ENCODE peak calls at places on chromosomes 7 and 10, in five cellular contexts. X is A549, D is K562, V is IMR-90, R is testis. W is an unnamed sample.
A peak's percentile ranks its signal among the peaks of the same experiment; 100 is the strongest.

GRCh38 chr10:88232029-88232895 is 350.9 kb downstream of the RNLS start:
- DNase-seq in D (no peak), X (no peak), V (no peak), R (peak; percentile 96), W (peak; percentile 75)

GRCh38 chr10:116070743-116071320 is 202.2 kb downstream of the GFRA1 start:
- DNase-seq in D (no peak), V (no peak), R (no peak), X (no peak), W (no peak)

GRCh38 chr7:81013036-81013435 is 94.2 kb upstream of the SEMA3C start:
- DNase-seq in V (peak; percentile 48), X (peak; percentile 66), R (no peak), D (no peak), W (no peak)

GRCh38 chr10:68668231-68668630 is 52.8 kb upstream of the CCAR1 start:
- DNase-seq in D (no peak), X (no peak), V (no peak), R (no peak), W (no peak)

GRCh38 chr7:11212080-11212711 is 238.5 kb downstream of the PHF14 start:
- DNase-seq in V (peak; percentile 66), X (peak; percentile 75), R (peak; percentile 72), D (peak; percentile 76), W (peak; percentile 54)

GRCh38 chr10:133442967-133443924 is 10.5 kb upstream of the SCART1 start:
- DNase-seq in R (no peak), V (no peak), X (no peak), D (no peak), W (no peak)

GRCh38 chr7:2725178-2726105 is 37.4 kb downstream of the AMZ1 start:
- DNase-seq in D (no peak), R (no peak), X (no peak), V (no peak), W (peak; percentile 17)

GRCh38 chr10:80444124-80444523 is 10.0 kb upstream of the TSPAN14 start:
- DNase-seq in D (no peak), X (no peak), R (no peak), V (no peak), W (no peak)

GRCh38 chr10:79049931-79050895 is 18.6 kb upstream of the ZMIZ1 start:
- DNase-seq in D (no peak), V (peak; percentile 22), R (no peak), X (no peak), W (no peak)

GRCh38 chr10:8049151-8049873 is 5.2 kb upstream of the GATA3 start:
- DNase-seq in D (no peak), V (no peak), R (no peak), X (peak; percentile 37), W (no peak)

GRCh38 chr7:73423519-73424485 is 9.8 kb upstream of the FZD9 start:
- DNase-seq in X (no peak), D (no peak), R (no peak), V (peak; percentile 26), W (no peak)

GRCh38 chr7:110766874-110767273 is 324.1 kb upstream of the LRRN3 start:
- DNase-seq in D (no peak), R (no peak), V (no peak), X (no peak), W (no peak)

GRCh38 chr10:9209105-9209798 is 1154.8 kb downstream of the GATA3 start:
- DNase-seq in V (peak; percentile 60), X (peak; percentile 68), R (peak; percentile 79), D (peak; percentile 67), W (peak; percentile 66)

GRCh38 chr7:123410273-123410928 is 124.0 kb downstream of the IQUB start:
- DNase-seq in R (peak; percentile 78), D (no peak), V (no peak), X (no peak), W (no peak)

GRCh38 chr10:122525788-122526187 is 34.8 kb upstream of the DMBT1 start:
- DNase-seq in X (peak; percentile 17), V (no peak), R (no peak), D (peak; percentile 4), W (no peak)

GRCh38 chr10:42753126-42753506 is 29.5 kb upstream of the BMS1 start:
- DNase-seq in R (peak; percentile 85), V (peak; percentile 55), D (peak; percentile 82), X (peak; percentile 75), W (peak; percentile 83)

GRCh38 chr7:144519900-144520299 is 116.4 kb upstream of the NOBOX start:
- DNase-seq in V (no peak), R (no peak), X (no peak), D (no peak), W (no peak)

GRCh38 chr7:49099587-49100326 is 175.4 kb downstream of the CDC14C start:
- DNase-seq in D (no peak), V (no peak), X (peak; percentile 3), R (no peak), W (no peak)

GRCh38 chr10:28951484-28951883 is 274.2 kb downstream of the BAMBI start:
- DNase-seq in V (no peak), X (no peak), D (no peak), R (no peak), W (no peak)

GRCh38 chr10:51156913-51157312 is 82.6 kb downstream of the PRKG1 start:
- DNase-seq in X (no peak), D (no peak), V (peak; percentile 75), R (no peak), W (no peak)

GRCh38 chr10:94500063-94500462 is 45.5 kb upstream of the HELLS start:
- DNase-seq in X (peak; percentile 36), D (peak; percentile 22), V (no peak), R (peak; percentile 25), W (no peak)

GRCh38 chr10:23095966-23096813 is 811 bp downstream of the MSRB2 start:
- DNase-seq in X (peak; percentile 34), V (peak; percentile 58), R (peak; percentile 48), D (peak; percentile 39), W (peak; percentile 37)

GRCh38 chr10:117552156-117552620 is 9.6 kb downstream of the EMX2 start:
- DNase-seq in X (no peak), R (no peak), D (no peak), V (no peak), W (no peak)

GRCh38 chr7:30476401-30477145 is 2.0 kb downstream of the NOD1 start:
- DNase-seq in V (no peak), R (no peak), D (no peak), X (no peak), W (no peak)

GRCh38 chr7:131904750-131905327 is 348.4 kb upstream of the PODXL start:
- DNase-seq in D (no peak), V (no peak), R (no peak), X (no peak), W (no peak)

GRCh38 chr10:61981460-61981859 is 80.0 kb downstream of the ARID5B start:
- DNase-seq in X (no peak), V (no peak), R (no peak), D (peak; percentile 29), W (no peak)

GRCh38 chr7:125355899-125356298 is 426.3 kb upstream of the POT1 start:
- DNase-seq in X (no peak), D (no peak), R (no peak), V (no peak), W (no peak)

GRCh38 chr7:21884496-21884895 is 61.2 kb downstream of the CDCA7L start:
- DNase-seq in D (no peak), V (no peak), X (no peak), R (no peak), W (no peak)

GRCh38 chr7:44381494-44382220 is 56.3 kb upstream of the CAMK2B start:
- DNase-seq in X (no peak), D (no peak), R (no peak), V (no peak), W (peak; percentile 10)

GRCh38 chr10:93300518-93300917 is 181.6 kb downstream of the MYOF start:
- DNase-seq in V (no peak), X (no peak), R (no peak), D (no peak), W (no peak)

GRCh38 chr7:35758421-35758820 is 42.4 kb upstream of the SEPTIN7 start:
- DNase-seq in V (no peak), D (peak; percentile 27), R (peak; percentile 23), X (peak; percentile 3), W (no peak)

GRCh38 chr7:50265968-50266694 is 38.4 kb upstream of the IKZF1 start:
- DNase-seq in V (no peak), X (no peak), D (no peak), R (no peak), W (no peak)

DNA sequence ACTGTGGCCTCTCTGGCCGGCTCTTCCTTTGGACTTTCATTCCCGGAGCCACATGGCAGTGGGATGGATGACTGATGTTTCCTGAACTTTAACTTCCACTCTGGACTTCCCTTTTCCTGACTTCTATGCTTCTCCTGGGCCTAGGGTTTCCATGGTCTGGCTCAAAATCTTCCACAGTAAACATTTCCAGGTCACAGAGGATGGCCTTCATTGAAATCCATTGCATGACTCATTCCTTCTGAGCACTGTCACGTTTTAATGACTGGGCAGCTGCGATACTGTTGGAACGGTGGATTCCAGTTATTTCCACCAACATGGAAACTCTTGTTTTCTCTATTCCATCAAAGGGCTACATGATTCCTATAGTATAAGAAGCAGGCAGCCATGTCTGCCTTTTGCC is 24.4 kb upstream of the ZNF273 start:
- DNase-seq in R (no peak), X (no peak), V (no peak), D (no peak), W (no peak)
- TF ChIP-seq POLR2A in R (no peak), X (no peak), V (no peak), D (no peak), W (no peak)

GRCh38 chr10:14669576-14669975 is 105.1 kb downstream of the FAM107B start:
- DNase-seq in R (no peak), D (no peak), X (peak; percentile 24), V (no peak), W (no peak)
- H3K27ac ChIP-seq in R (no peak overlapping the region), D (no peak overlapping the region), X (peak overlapping the region; percentile 63), V (no peak overlapping the region), W (no peak overlapping the region)

DNA sequence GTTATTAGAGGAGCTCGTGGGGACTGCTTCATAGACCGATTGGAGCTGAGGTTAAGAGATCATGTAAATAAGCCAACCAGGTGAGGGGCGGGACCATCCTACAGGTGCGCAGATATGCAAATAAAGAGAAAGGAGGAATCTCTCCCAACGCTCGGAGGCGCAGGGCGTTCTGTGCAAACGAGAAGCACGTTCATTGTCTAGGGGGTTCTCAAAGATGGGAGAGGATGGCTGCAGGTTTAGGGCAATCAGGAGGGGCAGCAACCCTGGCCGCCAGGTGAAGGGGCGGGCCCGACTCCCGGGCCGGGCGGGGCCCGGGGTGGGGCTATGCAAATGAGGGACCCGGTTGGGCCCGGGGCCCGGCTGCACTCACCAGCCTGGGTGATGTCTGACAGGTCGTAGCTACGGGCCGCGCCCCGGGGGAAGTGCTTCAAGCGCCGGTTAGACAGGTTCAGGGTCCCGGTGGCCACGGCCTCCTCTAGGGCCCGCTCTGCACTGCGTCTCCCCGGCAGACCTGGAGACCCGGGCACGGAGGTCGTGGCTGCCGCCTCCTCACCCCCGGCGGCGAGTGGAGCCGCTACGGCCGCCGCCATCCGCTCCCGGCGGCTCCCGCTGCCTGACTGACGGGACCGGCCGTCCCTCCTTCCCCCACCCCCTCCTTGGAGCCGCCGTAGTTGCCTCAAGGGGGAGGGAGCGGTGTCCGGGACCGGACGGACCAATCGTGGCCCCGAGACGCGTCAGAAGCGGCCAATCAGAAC is at the start of gene LRCH4:
- DNase-seq in V (no peak), D (peak; percentile 70), X (peak; percentile 42), R (peak; percentile 70), W (peak; percentile 73)
- TF ChIP-seq POLR2A in V (peak; percentile 98), D (peak; percentile 99), X (peak; percentile 97), R (peak; percentile 95), W (no peak)

DNA sequence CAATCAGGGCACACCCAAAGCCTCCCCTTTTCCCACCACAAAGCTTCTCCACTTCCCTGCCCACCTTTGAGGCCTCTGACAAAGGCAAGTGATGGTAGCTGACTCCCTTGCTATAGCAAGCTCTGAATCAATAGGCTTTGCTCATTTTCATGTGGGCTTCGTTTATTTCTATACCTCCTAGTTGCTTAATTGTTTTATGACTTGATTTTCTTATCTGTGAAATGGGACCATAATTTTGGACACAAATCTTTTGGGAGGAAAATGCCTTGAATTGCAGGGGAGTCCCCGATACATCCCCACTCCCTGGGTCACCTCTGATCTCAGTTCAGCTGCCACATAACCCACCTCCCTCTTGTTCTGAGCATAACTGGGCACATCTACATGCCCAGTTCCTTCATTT is 13.7 kb upstream of the DLG5 start:
- DNase-seq in V (no peak), D (no peak), X (no peak), R (no peak), W (no peak)
- H3K27ac ChIP-seq in V (no peak overlapping the region), D (no peak overlapping the region), X (peak overlapping the region; percentile 6), R (no peak overlapping the region), W (no peak overlapping the region)